ENCODE peak calls at places on chromosomes 7 and 10, in four cellular contexts. F, S, Y and R are unnamed samples.

GRCh38 chr7:154640266-154640865 is 362.6 kb downstream of the PAXIP1 start:
- DNase-seq in F (no peak), S (peak), Y (peak), R (peak)

GRCh38 chr7:87219545-87220025 is at the start of gene TMEM243:
- DNase-seq in S (peak), Y (peak), F (peak), R (peak)

GRCh38 chr10:47029181-47029971 is 118.1 kb downstream of the PTPN20 start:
- DNase-seq in S (no peak), Y (peak), F (no peak), R (peak)

GRCh38 chr7:107559864-107560263 is 3.9 kb downstream of the COG5 start:
- DNase-seq in S (no peak), F (no peak), Y (no peak), R (no peak)

GRCh38 chr10:43854042-43854441 is 205.4 kb upstream of the ZNF32 start:
- DNase-seq in Y (no peak), F (no peak), S (peak), R (no peak)

GRCh38 chr10:45023426-45023825 is 22.7 kb downstream of the ZNF22 start:
- DNase-seq in F (no peak), S (no peak), Y (no peak), R (no peak)

GRCh38 chr7:13656330-13656729 is 333.1 kb downstream of the ETV1 start:
- DNase-seq in S (no peak), F (no peak), Y (no peak), R (no peak)

GRCh38 chr7:80732635-80733034 is 94.2 kb downstream of the CD36 start:
- DNase-seq in S (no peak), Y (no peak), F (peak), R (no peak)

GRCh38 chr10:21020545-21020944 is 123.4 kb upstream of the NEBL start:
- DNase-seq in S (peak), F (peak), Y (peak), R (peak)

GRCh38 chr10:16853809-16854208 is 36.6 kb upstream of the RSU1 start:
- DNase-seq in F (no peak), S (no peak), Y (no peak), R (no peak)

GRCh38 chr10:16856567-16856966 is 39.3 kb upstream of the RSU1 start:
- DNase-seq in Y (no peak), S (no peak), F (no peak), R (peak)

GRCh38 chr10:16856092-16856491 is 38.9 kb upstream of the RSU1 start:
- DNase-seq in S (no peak), F (no peak), Y (no peak), R (no peak)

GRCh38 chr10:16854623-16855022 is 37.4 kb upstream of the RSU1 start:
- DNase-seq in S (peak), Y (no peak), F (peak), R (no peak)

GRCh38 chr10:16853201-16853600 is 36.0 kb upstream of the RSU1 start:
- DNase-seq in F (peak), Y (no peak), S (peak), R (no peak)
- TF ChIP-seq CTCF in F (peak), Y (peak), S (peak), R (peak)

DNA sequence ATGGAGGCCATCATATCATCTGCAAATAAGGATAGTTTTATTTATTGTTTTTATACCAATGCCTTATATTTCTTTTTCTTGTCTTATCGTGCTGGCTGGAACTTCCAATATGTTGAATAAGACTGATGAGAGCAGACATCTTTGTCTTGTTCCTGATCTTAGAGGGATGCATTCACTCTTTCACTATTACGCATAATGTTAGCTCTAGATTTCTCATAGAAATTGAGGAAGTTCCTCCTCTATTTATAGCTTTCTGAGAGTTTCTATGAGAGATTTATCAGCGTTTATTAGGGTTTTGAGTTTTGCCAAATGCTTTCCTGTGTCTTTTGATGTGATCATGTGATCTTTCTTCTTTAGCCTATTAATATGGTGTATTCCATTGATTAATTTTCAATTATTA is 49.3 kb downstream of the COL28A1 start:
- DNase-seq in S (no peak), Y (no peak), F (no peak), R (no peak)
- H3K27ac ChIP-seq in S (no peak), Y (no peak), F (no peak), R (no peak)

GRCh38 chr10:70379581-70380176 is 2.7 kb downstream of the LRRC20 start:
- DNase-seq in F (peak), Y (peak), S (no peak), R (no peak)
- TF ChIP-seq CTCF in F (peak), Y (peak), S (peak), R (peak)

GRCh38 chr10:6337382-6337781 is 134.7 kb downstream of the PFKFB3 start:
- DNase-seq in Y (no peak), F (no peak), S (no peak), R (no peak)
- H3K27ac ChIP-seq in Y (no peak), F (peak), S (no peak), R (no peak)

GRCh38 chr10:29554660-29555059 is 80.1 kb downstream of the SVIL start:
- DNase-seq in Y (no peak), S (no peak), F (no peak), R (no peak)
- TF ChIP-seq CTCF in Y (no peak), S (no peak), F (no peak), R (no peak)